ENCODE peak calls at places on chromosomes 7 and 10, in eight cellular contexts. T is NCI-H2171; G is Right ventricle myocardium inferior; O is IMR-90; R is iPS-NIHi11; Y is stimulated activated CD8-positive, alpha-beta memory T cell treated with anti-CD3 and anti-CD28 coated beads, Interleukin-7, amount 100 ng/mL, for 1 hour; V is activated effector memory CD4-positive, alpha-beta T cell treated with Interleukin-2 at 50 U/mL for 16 hours; L is hepatocyte. B is an unnamed sample.

GRCh38 chr10:120735773-120736371 is 115.3 kb upstream of the WDR11 start:
- DNase-seq in T (no peak), G (no peak), O (peak; percentile 12), R (peak; percentile 31), Y (no peak), V (no peak), L (peak; percentile 19), B (peak; percentile 7)

GRCh38 chr7:126557271-126557670 is 695.5 kb downstream of the GRM8 start:
- DNase-seq in T (no peak), G (no peak), O (no peak), R (no peak), Y (no peak), V (no peak), L (no peak), B (no peak)

GRCh38 chr7:143455494-143455893 is 12.2 kb downstream of the TAS2R60 start:
- DNase-seq in T (no peak), G (no peak), O (no peak), R (no peak), Y (no peak), V (no peak), L (no peak), B (no peak)

GRCh38 chr10:68463365-68464093 is 8.2 kb downstream of the DNA2 start:
- DNase-seq in T (no peak), G (no peak), O (no peak), R (no peak), Y (no peak), V (no peak), L (no peak), B (no peak)

GRCh38 chr7:38163671-38164070 is 14.4 kb upstream of the STARD3NL start:
- DNase-seq in T (no peak), G (no peak), O (no peak), R (no peak), Y (no peak), V (no peak), L (no peak), B (no peak)

GRCh38 chr7:131606346-131607290 is 50.2 kb upstream of the PODXL start:
- DNase-seq in T (peak; percentile 38), G (no peak), O (no peak), R (no peak), Y (no peak), V (no peak), L (no peak), B (no peak)

GRCh38 chr10:3935141-3935540 is 150.1 kb upstream of the KLF6 start:
- DNase-seq in T (no peak), G (no peak), O (peak; percentile 79), R (no peak), Y (peak; percentile 8), V (peak; percentile 36), L (peak; percentile 14), B (peak; percentile 81)

GRCh38 chr7:44637788-44638594 is 31.6 kb downstream of the OGDH start:
- DNase-seq in T (no peak), G (no peak), O (peak; percentile 89), R (no peak), Y (peak; percentile 54), V (peak; percentile 63), L (peak; percentile 60), B (no peak)

GRCh38 chr7:159025161-159025779 is 119.4 kb downstream of the VIPR2 start:
- DNase-seq in T (no peak), G (no peak), O (no peak), R (no peak), Y (no peak), V (no peak), L (no peak), B (no peak)

GRCh38 chr7:143299840-143300239 is 11.7 kb downstream of the CASP2 start:
- DNase-seq in T (peak; percentile 1), G (no peak), O (no peak), R (peak; percentile 73), Y (no peak), V (peak; percentile 54), L (peak; percentile 42), B (no peak)

GRCh38 chr7:118974836-118975235 is 750.3 kb downstream of the ANKRD7 start:
- DNase-seq in T (no peak), G (no peak), O (peak; percentile 0), R (no peak), Y (no peak), V (no peak), L (no peak), B (no peak)

GRCh38 chr10:77626266-77626935 is 11.2 kb downstream of the KCNMA1 start:
- DNase-seq in T (no peak), G (no peak), O (no peak), R (no peak), Y (no peak), V (no peak), L (no peak), B (no peak)

GRCh38 chr7:66757939-66758338 is 17.4 kb downstream of the RABGEF1 start:
- DNase-seq in T (no peak), G (no peak), O (no peak), R (no peak), Y (no peak), V (no peak), L (no peak), B (no peak)

GRCh38 chr10:82038587-82038986 is 163.6 kb downstream of the NRG3 start:
- DNase-seq in T (no peak), G (no peak), O (no peak), R (no peak), Y (no peak), V (no peak), L (no peak), B (no peak)

GRCh38 chr10:46550795-46551700 is 5.4 kb downstream of the GPRIN2 start:
- DNase-seq in T (no peak), G (no peak), O (no peak), R (no peak), Y (no peak), V (peak; percentile 0), L (no peak), B (peak; percentile 26)

B was measured in GM12891.